ENCODE peak calls at places on chromosomes 11 and 22, in nine cellular contexts. Z is GM12865, U is PC-3, P is foreskin fibroblast, Q is neural crest cell, C is pancreas, E is cardiac fibroblast, T is hepatocyte, I is CD14-positive monocyte. O is an unnamed sample.
A peak's percentile ranks its signal among the peaks of the same experiment; 100 is the strongest.

GRCh38 chr22:37088108-37088605 is 21.4 kb downstream of the TMPRSS6 start:
- DNase-seq in Z (no peak), U (peak; percentile 39), P (peak; percentile 18), Q (no peak), C (no peak), E (no peak), T (peak; percentile 49), I (no peak), O (no peak)

GRCh38 chr11:106077609-106078517 is at the start of gene AASDHPPT:
- DNase-seq in Z (peak; percentile 12), U (peak; percentile 39), P (no peak), Q (no peak), C (peak; percentile 23), E (peak; percentile 36), T (peak; percentile 63), I (no peak), O (peak; percentile 11)

GRCh38 chr22:19832476-19833108 is 22.1 kb downstream of the GNB1L start:
- DNase-seq in Z (peak; percentile 38), U (no peak), P (no peak), Q (no peak), C (no peak), E (no peak), T (no peak), I (no peak), O (no peak)

GRCh38 chr22:41204066-41204465 is 1.0 kb upstream of the L3MBTL2 start:
- DNase-seq in Z (no peak), U (no peak), P (no peak), Q (no peak), C (no peak), E (no peak), T (no peak), I (no peak), O (no peak)

GRCh38 chr11:35177370-35177769 is 38.4 kb downstream of the CD44 start:
- DNase-seq in Z (no peak), U (no peak), P (no peak), Q (no peak), C (no peak), E (no peak), T (no peak), I (no peak), O (no peak)

GRCh38 chr11:257766-258493 is 20.3 kb upstream of the NLRP6 start:
- DNase-seq in Z (peak; percentile 30), U (peak; percentile 12), P (no peak), Q (no peak), C (no peak), E (no peak), T (no peak), I (no peak), O (no peak)

GRCh38 chr11:124070906-124071621 is 29.9 kb upstream of the OR10G7 start:
- DNase-seq in Z (peak; percentile 86), U (peak; percentile 74), P (peak; percentile 48), Q (peak; percentile 74), C (peak; percentile 60), E (peak; percentile 90), T (peak; percentile 79), I (peak; percentile 60), O (no peak)

GRCh38 chr11:9760180-9760550 is 96.3 kb downstream of the SWAP70 start:
- DNase-seq in Z (no peak), U (peak; percentile 42), P (peak; percentile 93), Q (no peak), C (peak; percentile 65), E (peak; percentile 97), T (peak; percentile 43), I (no peak), O (no peak)

GRCh38 chr11:18078909-18079308 is 27.0 kb downstream of the SAAL1 start:
- DNase-seq in Z (no peak), U (no peak), P (no peak), Q (no peak), C (no peak), E (no peak), T (no peak), I (no peak), O (no peak)

GRCh38 chr11:70523384-70524095 is 125.2 kb downstream of the CTTN start:
- DNase-seq in Z (no peak), U (no peak), P (no peak), Q (no peak), C (no peak), E (no peak), T (no peak), I (no peak), O (no peak)

GRCh38 chr11:83826078-83826477 is 539.9 kb upstream of the CCDC90B start:
- DNase-seq in Z (no peak), U (no peak), P (no peak), Q (no peak), C (no peak), E (no peak), T (no peak), I (no peak), O (no peak)

GRCh38 chr11:69499946-69500284 is 18.5 kb downstream of the LINC01488 start:
- DNase-seq in Z (no peak), U (no peak), P (no peak), Q (no peak), C (no peak), E (no peak), T (no peak), I (no peak), O (no peak)

GRCh38 chr11:287821-288327 is 1.1 kb upstream of the PGGHG start:
- DNase-seq in Z (no peak), U (no peak), P (no peak), Q (no peak), C (no peak), E (no peak), T (no peak), I (peak; percentile 43), O (no peak)

GRCh38 chr22:44158766-44159165 is 22.0 kb upstream of the PARVG start:
- DNase-seq in Z (no peak), U (no peak), P (no peak), Q (no peak), C (no peak), E (peak; percentile 22), T (no peak), I (no peak), O (no peak)

GRCh38 chr22:44161673-44162072 is 19.1 kb upstream of the PARVG start:
- DNase-seq in Z (no peak), U (no peak), P (no peak), Q (no peak), C (no peak), E (no peak), T (no peak), I (no peak), O (no peak)

GRCh38 chr22:44159811-44160210 is 20.9 kb upstream of the PARVG start:
- DNase-seq in Z (no peak), U (no peak), P (no peak), Q (no peak), C (no peak), E (no peak), T (no peak), I (no peak), O (no peak)

GRCh38 chr22:44159230-44159629 is 21.5 kb upstream of the PARVG start:
- DNase-seq in Z (no peak), U (no peak), P (no peak), Q (no peak), C (no peak), E (peak; percentile 56), T (no peak), I (no peak), O (no peak)

GRCh38 chr22:44160416-44160815 is 20.3 kb upstream of the PARVG start:
- DNase-seq in Z (no peak), U (no peak), P (no peak), Q (no peak), C (no peak), E (no peak), T (no peak), I (no peak), O (no peak)
- TF ChIP-seq CTCF in Z (no peak), U (no peak), P (no peak), Q (no peak), C (no peak), E (no peak), T (no peak), I (no peak), O (no peak)

GRCh38 chr11:111764621-111765020 is 1.6 kb downstream of the PPP2R1B start:
- DNase-seq in Z (no peak), U (peak; percentile 73), P (no peak), Q (no peak), C (no peak), E (peak; percentile 6), T (no peak), I (no peak), O (no peak)
- TF ChIP-seq CTCF in Z (no peak), U (no peak), P (no peak), Q (no peak), C (no peak), E (no peak), T (no peak), I (no peak), O (no peak)

DNA sequence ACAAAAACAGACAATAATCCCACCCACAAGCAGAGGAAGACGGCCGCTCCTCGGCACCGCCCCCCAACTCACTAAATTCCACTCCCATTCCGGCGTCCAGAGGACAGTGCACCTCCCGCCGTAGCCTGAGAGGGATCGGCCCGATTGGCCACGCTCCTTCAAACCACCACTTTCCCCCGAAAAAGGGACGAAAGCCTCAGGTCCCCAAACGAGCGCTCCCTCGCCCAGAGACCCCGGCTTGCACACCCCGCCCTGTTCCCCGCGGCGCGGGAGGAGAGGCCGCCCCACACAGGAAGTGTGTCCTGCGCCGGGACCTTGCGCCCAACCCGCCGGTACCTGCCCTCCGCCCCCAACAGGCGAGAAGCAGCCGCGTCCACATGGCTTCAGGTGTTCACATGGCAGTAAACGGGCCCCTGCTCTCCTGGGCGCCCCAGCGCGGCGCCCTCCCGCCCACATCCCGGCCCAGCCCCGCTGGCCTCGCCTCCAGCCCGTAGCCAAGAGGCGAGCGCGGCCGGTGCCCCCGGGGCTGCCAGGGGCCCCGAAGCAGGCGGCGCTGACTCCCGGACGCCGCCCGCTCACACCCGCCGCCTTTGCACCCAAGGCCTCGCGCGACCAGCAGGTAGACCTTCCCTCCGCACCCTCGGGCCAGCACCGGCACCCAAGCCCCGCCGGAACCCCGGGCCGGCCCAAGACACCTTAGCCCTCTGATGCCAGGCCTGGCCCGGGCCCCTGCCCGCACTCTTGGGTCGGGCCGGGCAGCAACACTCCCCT is 861 bp downstream of the TCF20 start:
- DNase-seq in Z (peak; percentile 83), U (peak; percentile 61), P (no peak), Q (peak; percentile 40), C (peak; percentile 78), E (peak; percentile 13), T (peak; percentile 85), I (no peak), O (no peak)
- TF ChIP-seq CTCF in Z (peak; percentile 22), U (no peak), P (no peak), Q (peak; percentile 32), C (peak; percentile 7), E (no peak), T (no peak), I (no peak), O (no peak)

DNA sequence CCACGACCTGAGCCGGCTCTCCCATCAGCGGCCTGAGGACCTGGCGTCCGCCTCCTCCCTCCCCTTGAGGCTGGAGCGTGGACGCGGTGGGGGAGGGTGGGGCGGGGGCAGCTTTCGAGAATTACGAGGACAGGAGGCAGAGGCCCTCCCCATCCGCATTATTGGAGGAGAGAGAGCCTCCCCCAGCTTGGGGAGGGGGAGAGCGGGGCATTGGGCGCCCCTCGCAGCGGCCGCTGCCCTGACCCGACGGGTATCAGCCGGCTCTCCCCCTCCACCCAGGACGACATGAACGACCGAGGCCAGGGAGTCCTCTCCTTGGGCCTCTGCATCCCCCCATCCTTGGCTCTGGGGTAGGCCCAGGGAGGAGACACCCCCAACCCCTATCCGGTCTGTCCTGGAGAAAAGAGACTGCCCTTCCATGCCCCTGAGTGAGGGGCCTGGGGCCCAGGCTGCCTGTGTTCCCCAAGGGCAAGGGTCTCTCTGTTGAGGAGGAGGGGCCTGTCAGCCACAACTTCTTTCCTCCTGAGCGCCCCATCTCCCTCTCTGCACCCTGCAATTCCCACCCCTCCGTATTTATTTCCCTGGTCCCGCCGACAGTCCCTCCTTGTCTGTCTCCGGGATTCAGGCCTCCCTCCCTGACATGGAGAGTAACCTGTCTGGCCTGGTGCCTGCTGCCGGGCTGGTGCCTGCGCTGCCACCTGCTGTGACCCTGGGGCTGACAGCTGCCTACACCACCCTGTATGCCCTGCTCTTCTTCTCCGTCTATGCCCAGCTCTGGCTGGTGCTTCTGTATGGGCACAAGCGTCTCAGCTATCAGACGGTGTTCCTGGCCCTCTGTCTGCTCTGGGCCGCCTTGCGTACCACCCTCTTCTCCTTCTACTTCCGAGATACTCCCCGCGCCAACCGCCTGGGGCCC is 495 bp downstream of the GPR137 start:
- DNase-seq in Z (peak; percentile 53), U (peak; percentile 55), P (no peak), Q (no peak), C (peak; percentile 83), E (no peak), T (no peak), I (no peak), O (no peak)
- TF ChIP-seq CTCF in Z (peak; percentile 32), U (peak; percentile 66), P (no peak), Q (no peak), C (no peak), E (no peak), T (no peak), I (no peak), O (no peak)

O was measured in D721Med.